ENCODE peak calls at places on chromosomes 2 and 18, in four cellular contexts. F, Z, V and X are unnamed samples.

GRCh38 chr2:169109502-169110409 is 40.4 kb downstream of the DHRS9 start:
- DNase-seq in F (peak), Z (peak), V (no peak), X (peak)

GRCh38 chr2:228355897-228356296 is 174.4 kb upstream of the SPHKAP start:
- DNase-seq in F (no peak), Z (no peak), V (no peak), X (no peak)

GRCh38 chr2:23399674-23400261 is 14.8 kb downstream of the KLHL29 start:
- DNase-seq in F (no peak), Z (no peak), V (peak), X (no peak)

GRCh38 chr2:58137856-58138255 is 91.2 kb downstream of the VRK2 start:
- DNase-seq in F (no peak), Z (no peak), V (no peak), X (no peak)

GRCh38 chr2:18551169-18551568 is 9.3 kb downstream of the RDH14 start:
- DNase-seq in F (no peak), Z (peak), V (no peak), X (no peak)

GRCh38 chr2:228181098-228182019 is at the start of gene SPHKAP:
- DNase-seq in F (no peak), Z (no peak), V (no peak), X (no peak)

GRCh38 chr2:62432407-62432806 is 73.6 kb downstream of the TMEM17 start:
- DNase-seq in F (no peak), Z (no peak), V (no peak), X (no peak)

GRCh38 chr2:137944714-137945113 is 19.6 kb upstream of the HNMT start:
- DNase-seq in F (no peak), Z (no peak), V (no peak), X (no peak)

GRCh38 chr18:5630057-5630765 is 86.4 kb upstream of the EPB41L3 start:
- DNase-seq in F (peak), Z (no peak), V (no peak), X (no peak)

GRCh38 chr2:34423301-34423700 is 824.2 kb upstream of the FAM98A start:
- DNase-seq in F (no peak), Z (no peak), V (no peak), X (no peak)

GRCh38 chr2:70011335-70011734 is 49.9 kb upstream of the ASPRV1 start:
- DNase-seq in F (no peak), Z (no peak), V (no peak), X (no peak)

GRCh38 chr2:42067521-42067920 is 19.7 kb downstream of the PKDCC start:
- DNase-seq in F (no peak), Z (no peak), V (no peak), X (no peak)

GRCh38 chr2:221680548-221680947 is 108.4 kb upstream of the EPHA4 start:
- DNase-seq in F (no peak), Z (no peak), V (no peak), X (no peak)

GRCh38 chr2:210884227-210884626 is 327.8 kb downstream of the CPS1 start:
- DNase-seq in F (no peak), Z (no peak), V (no peak), X (no peak)

GRCh38 chr18:11689031-11689971 is at the start of gene GNAL:
- DNase-seq in F (peak), Z (peak), V (no peak), X (peak)

GRCh38 chr2:160916300-160916699 is 243.9 kb upstream of the TANK start:
- DNase-seq in F (no peak), Z (no peak), V (no peak), X (no peak)

GRCh38 chr2:15142069-15142689 is 419.0 kb downstream of the NBAS start:
- DNase-seq in F (no peak), Z (peak), V (peak), X (no peak)

GRCh38 chr2:232886632-232887031 is 16.6 kb downstream of the SNORC start:
- DNase-seq in F (no peak), Z (no peak), V (no peak), X (no peak)

GRCh38 chr2:208984376-208985100 is 439.3 kb upstream of the MAP2 start:
- DNase-seq in F (no peak), Z (no peak), V (no peak), X (no peak)

GRCh38 chr18:4639628-4640310 is 184.7 kb upstream of the DLGAP1 start:
- DNase-seq in F (no peak), Z (no peak), V (peak), X (no peak)

GRCh38 chr2:7111626-7112025 is 194.4 kb downstream of the RNF144A start:
- DNase-seq in F (no peak), Z (no peak), V (no peak), X (no peak)

GRCh38 chr2:72999729-73000725 is 71.5 kb downstream of the SFXN5 start:
- DNase-seq in F (no peak), Z (no peak), V (no peak), X (no peak)
- TF ChIP-seq CEBPB in F (no peak), Z (no peak), V (no peak), X (no peak)

GRCh38 chr2:27314709-27315108 is 6.5 kb upstream of the UCN start:
- DNase-seq in F (no peak), Z (no peak), V (no peak), X (no peak)
- TF ChIP-seq SRF in F (no peak), Z (no peak), V (no peak), X (no peak)

DNA sequence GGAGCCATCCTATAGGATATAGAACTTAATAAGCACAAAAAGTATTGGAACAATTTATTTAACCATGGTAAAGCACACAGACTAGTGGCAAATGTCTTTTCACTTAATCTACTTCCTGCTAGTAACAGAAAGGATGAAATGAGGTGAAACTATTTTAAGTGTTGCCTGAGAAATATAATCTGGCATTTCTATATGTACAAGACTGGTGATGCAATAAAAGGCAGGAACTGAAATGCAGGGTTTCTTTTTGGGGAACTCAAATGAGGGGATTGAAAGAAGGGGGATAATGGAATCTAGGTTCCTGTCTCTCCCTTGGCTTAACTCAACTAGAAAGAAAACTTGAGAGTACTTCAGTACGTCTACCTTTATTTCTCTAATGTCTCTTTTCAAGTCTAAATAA is 122.3 kb downstream of the MEMO1 start:
- DNase-seq in F (no peak), Z (no peak), V (no peak), X (no peak)
- TF ChIP-seq CEBPB in F (peak), Z (peak), V (no peak), X (no peak)

DNA sequence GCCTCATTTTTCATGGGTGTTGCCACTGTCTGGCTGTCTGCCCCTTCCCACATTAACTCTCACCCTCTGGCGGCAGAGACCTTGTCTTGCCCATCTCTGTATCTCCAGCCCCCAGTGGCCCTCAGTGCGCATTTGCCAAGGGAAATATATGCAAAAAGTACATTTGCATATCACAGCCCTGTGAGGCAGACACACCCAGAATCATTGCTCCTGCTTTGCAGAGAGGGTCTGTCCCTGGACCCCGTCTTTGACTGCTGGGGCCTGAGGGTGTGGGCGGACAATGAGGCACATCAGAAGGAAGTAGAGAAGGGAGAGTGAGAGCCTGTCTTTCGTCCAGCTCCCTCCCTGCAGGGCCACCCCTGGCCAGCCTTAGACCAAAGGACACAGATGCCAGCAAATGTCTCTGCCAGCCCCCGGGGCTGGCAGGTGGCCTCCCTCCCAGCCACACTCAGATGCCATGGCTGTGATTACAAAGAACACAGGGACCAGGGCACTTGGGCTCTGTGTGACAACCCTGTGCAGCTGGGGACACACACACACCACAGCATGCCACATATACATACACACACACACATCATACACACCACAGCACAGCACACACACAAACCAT is 516.2 kb upstream of the MYT1L start:
- DNase-seq in F (no peak), Z (no peak), V (no peak), X (no peak)
- TF ChIP-seq SRF in F (no peak), Z (no peak), V (no peak), X (no peak)

DNA sequence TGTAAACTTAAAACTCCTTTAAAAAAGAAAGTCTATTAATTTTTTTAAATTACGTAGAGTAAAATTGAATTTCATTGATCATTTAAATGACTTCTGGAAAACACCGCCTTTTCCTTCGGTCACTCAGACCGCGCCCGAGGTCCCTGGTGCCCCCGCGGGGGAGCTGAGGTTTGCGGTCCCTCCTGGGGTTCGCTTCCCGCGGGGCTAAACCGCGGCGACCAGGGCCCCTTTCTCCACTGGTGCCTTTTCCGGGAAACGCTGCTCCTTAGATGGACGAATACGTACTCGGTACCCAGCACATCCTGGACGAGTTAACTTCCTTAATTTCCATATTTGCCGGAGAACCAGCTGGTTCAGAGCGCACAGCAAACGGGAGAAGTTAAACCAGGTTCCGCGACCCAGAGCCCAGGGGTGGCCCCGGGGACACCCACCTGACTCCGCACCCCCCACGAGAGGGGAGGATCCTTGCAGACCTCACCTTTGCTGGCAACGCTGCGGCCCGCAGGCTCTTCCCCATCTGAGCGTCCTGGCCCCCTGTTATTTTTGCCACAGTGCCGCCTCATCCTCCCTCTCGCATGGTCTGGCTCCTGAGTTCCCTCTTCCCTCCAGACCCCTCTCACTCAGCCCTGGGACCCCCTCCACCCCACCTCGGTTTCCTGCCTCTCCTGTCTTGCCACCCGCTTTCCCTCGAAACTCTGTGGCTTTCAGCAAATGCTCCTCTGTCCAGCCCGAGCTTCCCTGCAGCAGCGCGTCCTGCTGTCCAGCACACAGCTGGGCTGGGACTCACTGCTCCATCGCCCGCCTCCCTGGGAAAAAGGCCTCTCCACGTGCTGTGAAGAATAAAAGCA is 420.0 kb upstream of the MYT1L start:
- DNase-seq in F (no peak), Z (no peak), V (no peak), X (no peak)
- TF ChIP-seq CEBPB in F (no peak), Z (no peak), V (no peak), X (no peak)

GRCh38 chr2:156593011-156593921 is 157.1 kb downstream of the GPD2 start:
- DNase-seq in F (no peak), Z (peak), V (no peak), X (no peak)
- TF ChIP-seq SRF in F (no peak), Z (no peak), V (no peak), X (no peak)